ENCODE peak calls at places on chromosomes 5 and 9, in seven cellular contexts. E, V, B, I, W, T and D are unnamed samples.

GRCh38 chr5:80194470-80194869 is 61.4 kb downstream of the SERINC5 start:
- DNase-seq in E (no peak), V (no peak), B (no peak), I (peak; percentile 42), W (no peak), T (no peak), D (no peak)

GRCh38 chr5:77798448-77798847 is 22.3 kb upstream of the TBCA start:
- DNase-seq in E (no peak), V (no peak), B (no peak), I (no peak), W (no peak), T (no peak), D (no peak)

GRCh38 chr5:10250804-10251276 is 760 bp downstream of the CCT5 start:
- DNase-seq in E (no peak), V (no peak), B (no peak), I (no peak), W (no peak), T (peak; percentile 2), D (no peak)

GRCh38 chr9:100099722-100100042 is 639 bp downstream of the INVS start:
- DNase-seq in E (peak; percentile 73), V (no peak), B (peak; percentile 19), I (no peak), W (peak; percentile 31), T (no peak), D (no peak)

GRCh38 chr5:89972901-89973300 is 436.7 kb downstream of the CETN3 start:
- DNase-seq in E (no peak), V (no peak), B (no peak), I (no peak), W (no peak), T (no peak), D (no peak)

GRCh38 chr9:20382460-20383071 is 239.7 kb downstream of the MLLT3 start:
- DNase-seq in E (no peak), V (no peak), B (no peak), I (no peak), W (no peak), T (no peak), D (peak; percentile 1)

GRCh38 chr9:32886021-32886420 is 102.7 kb downstream of the TMEM215 start:
- DNase-seq in E (no peak), V (no peak), B (no peak), I (no peak), W (no peak), T (no peak), D (no peak)

GRCh38 chr5:83562817-83563557 is 91.4 kb downstream of the VCAN start:
- DNase-seq in E (no peak), V (no peak), B (no peak), I (no peak), W (no peak), T (no peak), D (no peak)

GRCh38 chr5:176869501-176870109 is 29.5 kb downstream of the HK3 start:
- DNase-seq in E (no peak), V (no peak), B (no peak), I (no peak), W (no peak), T (no peak), D (no peak)

GRCh38 chr5:1016036-1016435 is 7.4 kb downstream of the NKD2 start:
- DNase-seq in E (no peak), V (no peak), B (no peak), I (no peak), W (peak; percentile 33), T (no peak), D (no peak)

GRCh38 chr5:146539973-146540372 is 24.0 kb upstream of the GPR151 start:
- DNase-seq in E (no peak), V (no peak), B (no peak), I (no peak), W (no peak), T (no peak), D (no peak)

GRCh38 chr5:141714542-141715303 is 32.7 kb upstream of the ARAP3 start:
- DNase-seq in E (no peak), V (no peak), B (no peak), I (no peak), W (no peak), T (no peak), D (no peak)

GRCh38 chr9:89461302-89461701 is 36.6 kb downstream of the SEMA4D start:
- DNase-seq in E (peak; percentile 29), V (no peak), B (no peak), I (no peak), W (no peak), T (no peak), D (no peak)

GRCh38 chr5:66242050-66242449 is 98.0 kb downstream of the SREK1 start:
- DNase-seq in E (no peak), V (no peak), B (no peak), I (no peak), W (no peak), T (no peak), D (no peak)

GRCh38 chr5:150082364-150082763 is 4.0 kb downstream of the CSF1R start:
- DNase-seq in E (peak; percentile 27), V (no peak), B (no peak), I (peak; percentile 49), W (no peak), T (no peak), D (no peak)

GRCh38 chr9:130478731-130479575 is 34.2 kb downstream of the ASS1 start:
- DNase-seq in E (no peak), V (no peak), B (no peak), I (no peak), W (no peak), T (no peak), D (no peak)